ENCODE peak calls at places on chromosomes 12 and 14, in eight cellular contexts. A is mesothelial cell of epicardium; O is CD8-positive, alpha-beta T cell; E is heart left ventricle; S is WTC11; F is glutamatergic neuron; D is kidney epithelial cell; U is uterus. C is an unnamed sample.

GRCh38 chr12:101459642-101460346 is 15.3 kb upstream of the SPIC start:
- DNase-seq in F (no peak), D (no peak), E (no peak), A (no peak), O (no peak), U (no peak), S (no peak), C (no peak)

GRCh38 chr14:102668291-102668873 is 75.9 kb downstream of the RCOR1 start:
- DNase-seq in A (no peak), U (no peak), S (no peak), D (no peak), F (no peak), O (no peak), E (no peak), C (no peak)

GRCh38 chr12:91144053-91144452 is 32.8 kb upstream of the LUM start:
- DNase-seq in E (no peak), A (no peak), D (no peak), F (no peak), O (no peak), U (no peak), S (no peak), C (no peak)

GRCh38 chr12:90262261-90262660 is 553.6 kb upstream of the ATP2B1 start:
- DNase-seq in S (no peak), U (no peak), D (peak), E (no peak), A (no peak), O (no peak), F (no peak), C (no peak)

GRCh38 chr12:13116971-13117370 is 13.5 kb upstream of the GSG1 start:
- DNase-seq in F (no peak), S (no peak), D (no peak), A (no peak), O (no peak), U (no peak), E (no peak), C (no peak)

GRCh38 chr12:74043343-74043742 is 494.3 kb upstream of the ATXN7L3B start:
- DNase-seq in S (no peak), F (no peak), U (no peak), D (peak), O (no peak), A (no peak), E (no peak), C (no peak)

GRCh38 chr14:63475761-63476160 is 67.4 kb downstream of the PPP2R5E start:
- DNase-seq in E (no peak), S (no peak), A (no peak), F (no peak), D (no peak), U (no peak), O (no peak), C (no peak)

GRCh38 chr14:71196921-71197320 is 289.7 kb downstream of the PCNX1 start:
- DNase-seq in E (no peak), U (no peak), O (no peak), D (no peak), F (no peak), A (no peak), S (no peak), C (no peak)

GRCh38 chr14:68476212-68476964 is 316.5 kb downstream of the ZFP36L1 start:
- DNase-seq in F (no peak), E (peak), A (no peak), O (no peak), D (peak), S (no peak), U (peak), C (no peak)

GRCh38 chr12:115813256-115813655 is 464.2 kb downstream of the MED13L start:
- DNase-seq in E (no peak), O (no peak), S (no peak), A (no peak), F (no peak), U (no peak), D (no peak), C (no peak)

GRCh38 chr14:22841769-22842168 is 5.4 kb downstream of the MMP14 start:
- DNase-seq in A (no peak), E (no peak), D (no peak), S (no peak), U (no peak), O (no peak), F (no peak), C (peak)

GRCh38 chr14:65222434-65222833 is 120.1 kb upstream of the MAX start:
- DNase-seq in S (peak), U (no peak), O (peak), D (no peak), E (peak), F (peak), A (peak), C (no peak)

GRCh38 chr12:99959549-99960170 is 25.1 kb downstream of the ANKS1B start:
- DNase-seq in E (no peak), A (no peak), O (no peak), S (no peak), U (no peak), D (no peak), F (no peak), C (no peak)

GRCh38 chr12:42790761-42791151 is 201.2 kb upstream of the PRICKLE1 start:
- DNase-seq in A (no peak), S (no peak), F (no peak), O (no peak), E (no peak), D (peak), U (no peak), C (no peak)

GRCh38 chr14:91211017-91211416 is 33.5 kb downstream of the GPR68 start:
- DNase-seq in O (no peak), U (no peak), S (no peak), A (no peak), F (no peak), E (no peak), D (no peak), C (no peak)

GRCh38 chr12:6945613-6946012 is 1.8 kb downstream of the C12orf57 start:
- DNase-seq in U (no peak), O (no peak), D (no peak), E (no peak), A (no peak), S (no peak), F (no peak), C (no peak)

GRCh38 chr12:62523619-62524018 is 57.0 kb downstream of the MON2 start:
- DNase-seq in A (no peak), S (no peak), F (no peak), O (no peak), E (no peak), U (no peak), D (no peak), C (no peak)

GRCh38 chr14:65470404-65470880 is 57.9 kb downstream of the FUT8 start:
- DNase-seq in D (no peak), E (no peak), A (no peak), U (no peak), S (peak), F (peak), O (no peak), C (peak)

GRCh38 chr14:56205906-56206305 is 87.7 kb downstream of the PELI2 start:
- DNase-seq in U (no peak), E (no peak), O (no peak), A (no peak), D (no peak), S (no peak), F (no peak), C (no peak)

GRCh38 chr12:109347579-109347978 is at the start of gene MYO1H:
- DNase-seq in A (no peak), U (no peak), F (no peak), D (no peak), O (no peak), E (no peak), S (no peak), C (no peak)
- TF ChIP-seq CTCF in A (no peak), U (no peak), F (no peak), D (no peak), O (no peak), E (no peak), S (no peak), C (no peak)

GRCh38 chr12:96073346-96074336 is 38.3 kb upstream of the LTA4H start:
- DNase-seq in A (no peak), U (no peak), O (no peak), E (no peak), F (no peak), S (no peak), D (peak), C (no peak)
- TF ChIP-seq CTCF in A (no peak), U (no peak), O (no peak), E (no peak), F (no peak), S (no peak), D (no peak), C (no peak)

GRCh38 chr12:130124605-130125244 is 37.5 kb upstream of the FZD10 start:
- DNase-seq in D (no peak), E (no peak), U (no peak), O (no peak), F (no peak), A (no peak), S (no peak), C (no peak)
- TF ChIP-seq CTCF in D (no peak), E (no peak), U (no peak), O (no peak), F (no peak), A (no peak), S (no peak), C (no peak)

GRCh38 chr12:71010143-71010479 is 89.6 kb upstream of the PTPRR start:
- DNase-seq in E (no peak), D (no peak), O (no peak), S (no peak), A (no peak), U (no peak), F (no peak), C (no peak)

GRCh38 chr12:71009414-71010142 is 89.0 kb upstream of the PTPRR start:
- DNase-seq in F (no peak), D (no peak), O (no peak), S (no peak), A (no peak), E (no peak), U (no peak), C (no peak)

GRCh38 chr12:71018682-71019081 is 98.1 kb upstream of the PTPRR start:
- DNase-seq in E (no peak), A (no peak), S (no peak), D (no peak), F (no peak), U (no peak), O (no peak), C (no peak)

GRCh38 chr12:71011261-71011660 is 90.7 kb upstream of the PTPRR start:
- DNase-seq in F (no peak), S (no peak), D (no peak), U (no peak), E (no peak), O (no peak), A (no peak), C (no peak)

DNA sequence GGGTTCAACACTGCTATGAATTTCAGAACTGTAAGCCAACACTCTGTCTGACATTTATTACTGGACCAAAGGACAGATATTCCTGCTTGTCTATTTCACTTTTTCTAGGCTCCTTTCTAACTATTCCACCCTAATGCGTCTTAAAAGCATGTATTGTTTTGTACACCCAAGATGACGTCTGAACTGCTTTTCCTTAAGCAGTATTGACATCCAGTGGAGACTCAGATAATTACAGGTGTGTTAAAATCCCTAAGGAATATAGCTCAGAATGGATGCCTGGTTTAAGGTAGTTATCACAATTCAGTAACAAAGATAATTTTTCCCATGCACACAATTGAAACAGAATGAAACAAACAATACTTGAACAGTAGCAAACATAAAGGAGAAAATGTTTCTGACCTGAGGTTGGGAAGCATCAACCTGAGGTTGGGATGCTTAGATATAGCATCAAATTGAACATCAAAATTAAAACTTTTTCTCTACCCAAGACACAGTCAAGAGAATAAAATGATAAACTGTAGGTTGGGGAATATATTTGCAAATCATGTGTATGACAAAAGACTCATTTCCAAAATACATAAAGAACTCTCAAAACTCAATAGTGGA is 93.7 kb upstream of the PTPRR start:
- DNase-seq in A (no peak), O (no peak), D (no peak), S (no peak), U (no peak), E (no peak), F (no peak), C (no peak)
- TF ChIP-seq CTCF in A (peak), O (no peak), D (peak), S (no peak), U (peak), E (peak), F (peak), C (peak)

C was measured in chondrocyte.